ENCODE peak calls at places on chromosomes 2 and 18, in eight cellular contexts. One of them, this sample, is unnamed.

GRCh38 chr18:73520229-73520628 is 627.4 kb downstream of the FBXO15 start:
- DNase-seq in K562: no peak
- DNase-seq in H1: peak
- DNase-seq in GM12892: no peak
- DNase-seq in transverse colon: no peak
- DNase-seq in stomach: no peak
- DNase-seq in upper lobe of left lung: no peak
- DNase-seq in breast epithelium: no peak
- DNase-seq in this sample: no peak

GRCh38 chr2:171274757-171275156 is 114.1 kb upstream of the TLK1 start:
- DNase-seq in GM12892: no peak
- DNase-seq in breast epithelium: no peak
- DNase-seq in stomach: no peak
- DNase-seq in K562: no peak
- DNase-seq in transverse colon: no peak
- DNase-seq in upper lobe of left lung: no peak
- DNase-seq in H1: no peak
- DNase-seq in this sample: no peak

GRCh38 chr2:169664978-169665930 is 29.0 kb downstream of the CFAP210 start:
- DNase-seq in stomach: no peak
- DNase-seq in breast epithelium: no peak
- DNase-seq in GM12892: no peak
- DNase-seq in H1: no peak
- DNase-seq in upper lobe of left lung: no peak
- DNase-seq in transverse colon: no peak
- DNase-seq in K562: peak
- DNase-seq in this sample: no peak

GRCh38 chr2:191298306-191298705 is 53.1 kb downstream of the MYO1B start:
- DNase-seq in GM12892: no peak
- DNase-seq in transverse colon: no peak
- DNase-seq in upper lobe of left lung: no peak
- DNase-seq in K562: no peak
- DNase-seq in H1: no peak
- DNase-seq in stomach: no peak
- DNase-seq in breast epithelium: no peak
- DNase-seq in this sample: no peak

GRCh38 chr2:177165103-177165583 is 47.5 kb upstream of the HNRNPA3 start:
- DNase-seq in stomach: no peak
- DNase-seq in upper lobe of left lung: no peak
- DNase-seq in H1: no peak
- DNase-seq in K562: no peak
- DNase-seq in transverse colon: peak
- DNase-seq in GM12892: no peak
- DNase-seq in breast epithelium: no peak
- DNase-seq in this sample: no peak

GRCh38 chr2:13919981-13920382 is 712.5 kb upstream of the LRATD1 start:
- DNase-seq in upper lobe of left lung: no peak
- DNase-seq in GM12892: no peak
- DNase-seq in stomach: no peak
- DNase-seq in K562: no peak
- DNase-seq in breast epithelium: no peak
- DNase-seq in transverse colon: no peak
- DNase-seq in H1: no peak
- DNase-seq in this sample: no peak

GRCh38 chr18:31679133-31679731 is 5.1 kb downstream of the B4GALT6 start:
- DNase-seq in upper lobe of left lung: no peak
- DNase-seq in stomach: no peak
- DNase-seq in H1: no peak
- DNase-seq in breast epithelium: no peak
- DNase-seq in GM12892: no peak
- DNase-seq in transverse colon: no peak
- DNase-seq in K562: no peak
- DNase-seq in this sample: no peak

GRCh38 chr18:48792611-48793368 is 158.0 kb downstream of the SMAD7 start:
- DNase-seq in breast epithelium: peak
- DNase-seq in stomach: no peak
- DNase-seq in H1: no peak
- DNase-seq in K562: no peak
- DNase-seq in transverse colon: no peak
- DNase-seq in upper lobe of left lung: no peak
- DNase-seq in GM12892: no peak
- DNase-seq in this sample: peak

GRCh38 chr2:232489516-232490220 is 2.0 kb upstream of the ECEL1 start:
- DNase-seq in H1: no peak
- DNase-seq in upper lobe of left lung: no peak
- DNase-seq in K562: no peak
- DNase-seq in breast epithelium: no peak
- DNase-seq in GM12892: no peak
- DNase-seq in stomach: no peak
- DNase-seq in transverse colon: no peak
- DNase-seq in this sample: peak

GRCh38 chr2:142112648-142113278 is 18.1 kb downstream of the LRP1B start:
- DNase-seq in transverse colon: no peak
- DNase-seq in H1: no peak
- DNase-seq in upper lobe of left lung: no peak
- DNase-seq in GM12892: no peak
- DNase-seq in K562: no peak
- DNase-seq in breast epithelium: no peak
- DNase-seq in stomach: no peak
- DNase-seq in this sample: no peak

DNA sequence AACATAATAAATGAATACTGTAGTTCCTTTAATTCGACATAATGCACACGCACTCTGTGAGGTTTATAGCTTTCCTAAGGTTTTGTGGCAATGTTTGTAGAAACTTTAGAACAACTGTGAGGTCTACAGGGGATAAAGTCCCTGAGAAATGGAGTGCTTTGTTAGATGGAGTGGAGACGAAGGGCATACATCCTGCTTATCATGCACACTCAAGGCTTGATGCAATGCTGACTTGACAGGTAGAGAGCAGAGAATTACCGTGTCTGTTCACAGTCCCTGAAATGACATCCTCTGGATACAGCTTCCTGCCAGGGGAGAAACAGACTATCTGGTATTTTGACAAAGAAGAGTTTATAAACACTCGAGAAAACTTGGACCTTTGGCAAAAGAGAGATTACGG is 766.8 kb upstream of the ZEB2 start:
- DNase-seq in breast epithelium: no peak
- DNase-seq in K562: no peak
- DNase-seq in H1: no peak
- DNase-seq in GM12892: no peak
- DNase-seq in stomach: no peak
- DNase-seq in upper lobe of left lung: no peak
- DNase-seq in transverse colon: no peak
- DNase-seq in this sample: no peak
- TF ChIP-seq POLR2AphosphoS5 in breast epithelium: no peak
- TF ChIP-seq POLR2AphosphoS5 in K562: no peak
- TF ChIP-seq POLR2AphosphoS5 in H1: no peak
- TF ChIP-seq POLR2AphosphoS5 in GM12892: no peak
- TF ChIP-seq POLR2AphosphoS5 in stomach: no peak
- TF ChIP-seq POLR2AphosphoS5 in upper lobe of left lung: no peak
- TF ChIP-seq POLR2AphosphoS5 in transverse colon: no peak
- TF ChIP-seq POLR2AphosphoS5 in this sample: no peak

GRCh38 chr2:65612654-65613053 is 180.3 kb upstream of the SPRED2 start:
- DNase-seq in upper lobe of left lung: no peak
- DNase-seq in GM12892: no peak
- DNase-seq in H1: no peak
- DNase-seq in K562: no peak
- DNase-seq in transverse colon: no peak
- DNase-seq in stomach: no peak
- DNase-seq in breast epithelium: no peak
- DNase-seq in this sample: no peak
- TF ChIP-seq POLR2AphosphoS5 in upper lobe of left lung: no peak
- TF ChIP-seq POLR2AphosphoS5 in GM12892: no peak
- TF ChIP-seq POLR2AphosphoS5 in H1: no peak
- TF ChIP-seq POLR2AphosphoS5 in K562: no peak
- TF ChIP-seq POLR2AphosphoS5 in transverse colon: no peak
- TF ChIP-seq POLR2AphosphoS5 in stomach: no peak
- TF ChIP-seq POLR2AphosphoS5 in breast epithelium: no peak
- TF ChIP-seq POLR2AphosphoS5 in this sample: no peak

DNA sequence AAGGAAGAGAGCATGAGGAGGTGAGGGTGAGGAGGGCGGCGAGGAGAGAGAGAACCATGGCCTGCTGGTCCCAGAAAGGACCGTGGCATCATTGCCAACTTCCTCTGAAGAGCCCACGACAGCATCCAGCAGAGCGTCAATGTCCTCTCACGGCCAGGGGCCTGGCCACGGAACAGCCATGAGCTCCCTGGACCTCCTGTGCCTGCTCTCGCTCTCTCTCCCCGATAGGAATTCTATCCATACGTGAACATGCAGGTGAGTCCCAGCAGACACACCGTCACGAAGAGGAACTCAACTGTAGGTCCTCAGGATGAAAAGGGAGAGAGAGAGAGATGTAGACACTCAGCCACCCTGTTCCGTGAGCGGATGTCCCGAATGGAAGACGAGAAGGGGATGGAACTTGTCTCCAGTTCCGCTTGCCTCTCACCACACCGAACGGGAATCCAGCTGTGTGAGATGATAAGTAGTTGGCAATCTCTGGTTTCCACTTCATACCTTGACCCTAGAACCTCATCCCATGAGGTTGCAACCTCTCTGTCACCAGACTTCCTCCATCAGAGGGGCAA is 107.6 kb downstream of the TNS1 start:
- DNase-seq in breast epithelium: no peak
- DNase-seq in transverse colon: no peak
- DNase-seq in stomach: no peak
- DNase-seq in GM12892: no peak
- DNase-seq in K562: no peak
- DNase-seq in H1: no peak
- DNase-seq in upper lobe of left lung: no peak
- DNase-seq in this sample: no peak
- TF ChIP-seq POLR2AphosphoS5 in breast epithelium: no peak
- TF ChIP-seq POLR2AphosphoS5 in transverse colon: no peak
- TF ChIP-seq POLR2AphosphoS5 in stomach: no peak
- TF ChIP-seq POLR2AphosphoS5 in GM12892: no peak
- TF ChIP-seq POLR2AphosphoS5 in K562: no peak
- TF ChIP-seq POLR2AphosphoS5 in H1: no peak
- TF ChIP-seq POLR2AphosphoS5 in upper lobe of left lung: no peak
- TF ChIP-seq POLR2AphosphoS5 in this sample: peak

GRCh38 chr18:77053616-77054287 is 78.8 kb downstream of the MBP start:
- DNase-seq in GM12892: no peak
- DNase-seq in H1: no peak
- DNase-seq in upper lobe of left lung: peak
- DNase-seq in K562: no peak
- DNase-seq in transverse colon: no peak
- DNase-seq in breast epithelium: no peak
- DNase-seq in stomach: no peak
- DNase-seq in this sample: peak

GRCh38 chr18:77055429-77056310 is 76.9 kb downstream of the MBP start:
- DNase-seq in upper lobe of left lung: peak
- DNase-seq in stomach: peak
- DNase-seq in GM12892: no peak
- DNase-seq in K562: no peak
- DNase-seq in breast epithelium: no peak
- DNase-seq in transverse colon: no peak
- DNase-seq in H1: no peak
- DNase-seq in this sample: peak

GRCh38 chr18:77056399-77057015 is 76.1 kb downstream of the MBP start:
- DNase-seq in stomach: no peak
- DNase-seq in GM12892: no peak
- DNase-seq in H1: no peak
- DNase-seq in transverse colon: no peak
- DNase-seq in upper lobe of left lung: peak
- DNase-seq in breast epithelium: no peak
- DNase-seq in K562: no peak
- DNase-seq in this sample: no peak

GRCh38 chr18:77054288-77054605 is 78.3 kb downstream of the MBP start:
- DNase-seq in stomach: no peak
- DNase-seq in upper lobe of left lung: no peak
- DNase-seq in GM12892: no peak
- DNase-seq in breast epithelium: no peak
- DNase-seq in transverse colon: no peak
- DNase-seq in K562: no peak
- DNase-seq in H1: no peak
- DNase-seq in this sample: peak

DNA sequence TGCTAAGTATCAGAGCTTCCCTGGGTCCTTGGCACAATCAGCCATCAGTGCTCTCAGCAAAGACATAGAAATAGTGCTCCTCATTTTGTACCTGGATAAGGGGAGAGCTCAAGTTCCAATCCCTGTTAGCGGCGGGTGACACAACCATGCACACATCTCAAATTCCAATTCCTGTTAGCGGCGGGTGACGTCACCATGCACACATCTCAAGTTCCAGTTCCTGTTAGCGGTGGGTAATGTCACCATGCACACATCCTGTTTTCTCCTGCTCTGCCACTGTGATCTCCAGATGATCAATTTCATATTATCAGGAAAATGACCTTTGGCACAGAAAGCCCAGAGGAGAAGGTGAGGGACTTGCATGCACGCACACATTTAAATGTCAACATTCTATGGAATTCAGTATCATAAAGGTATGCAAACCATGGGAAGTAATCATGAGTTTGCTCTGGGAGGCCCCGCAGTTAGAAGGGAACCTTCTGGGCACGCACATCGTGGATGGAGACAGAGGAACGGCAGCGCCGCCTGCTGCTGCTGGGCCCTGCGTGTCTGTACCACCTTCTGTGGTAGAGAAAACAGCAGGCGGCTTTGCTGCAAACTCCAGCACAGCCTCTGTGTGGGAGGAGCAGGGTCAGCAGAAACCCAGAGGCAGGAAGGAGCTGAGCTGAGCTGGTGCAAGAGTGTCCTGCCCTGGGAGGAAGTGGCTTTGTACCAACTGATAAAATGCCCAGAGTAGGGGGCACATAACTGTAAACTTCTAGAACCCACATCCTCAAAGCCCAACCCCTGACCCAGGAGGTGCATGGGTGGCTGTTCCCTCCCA is 77.8 kb downstream of the MBP start:
- DNase-seq in K562: peak
- DNase-seq in stomach: peak
- DNase-seq in breast epithelium: no peak
- DNase-seq in H1: peak
- DNase-seq in transverse colon: peak
- DNase-seq in GM12892: peak
- DNase-seq in upper lobe of left lung: peak
- DNase-seq in this sample: peak
- TF ChIP-seq POLR2AphosphoS5 in K562: no peak
- TF ChIP-seq POLR2AphosphoS5 in stomach: peak
- TF ChIP-seq POLR2AphosphoS5 in breast epithelium: no peak
- TF ChIP-seq POLR2AphosphoS5 in H1: no peak
- TF ChIP-seq POLR2AphosphoS5 in transverse colon: no peak
- TF ChIP-seq POLR2AphosphoS5 in GM12892: peak
- TF ChIP-seq POLR2AphosphoS5 in upper lobe of left lung: peak
- TF ChIP-seq POLR2AphosphoS5 in this sample: peak

DNA sequence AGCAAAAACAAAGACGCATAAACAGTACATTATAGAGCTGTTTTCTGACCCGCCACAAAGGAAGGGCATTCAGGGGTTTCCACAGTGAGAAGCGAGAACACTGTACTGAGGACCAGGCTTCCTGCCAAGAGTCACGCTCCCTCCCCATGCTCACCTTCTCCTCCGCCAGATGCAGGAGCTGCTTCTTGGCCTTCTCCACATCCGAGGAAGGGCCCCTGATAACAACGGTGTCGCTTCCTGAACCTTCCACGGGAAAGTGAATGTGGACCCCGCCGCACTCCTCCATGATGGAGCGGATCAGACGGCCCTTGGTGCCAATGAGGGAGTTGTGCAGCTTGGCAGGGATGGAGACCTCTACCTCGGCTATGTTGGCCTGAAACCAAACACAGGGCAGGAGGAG is 53.8 kb downstream of the ANO7 start:
- DNase-seq in transverse colon: no peak
- DNase-seq in stomach: no peak
- DNase-seq in H1: no peak
- DNase-seq in K562: no peak
- DNase-seq in upper lobe of left lung: no peak
- DNase-seq in breast epithelium: no peak
- DNase-seq in GM12892: no peak
- DNase-seq in this sample: no peak
- TF ChIP-seq POLR2AphosphoS5 in transverse colon: no peak
- TF ChIP-seq POLR2AphosphoS5 in stomach: no peak
- TF ChIP-seq POLR2AphosphoS5 in H1: no peak
- TF ChIP-seq POLR2AphosphoS5 in K562: no peak
- TF ChIP-seq POLR2AphosphoS5 in upper lobe of left lung: no peak
- TF ChIP-seq POLR2AphosphoS5 in breast epithelium: no peak
- TF ChIP-seq POLR2AphosphoS5 in GM12892: peak
- TF ChIP-seq POLR2AphosphoS5 in this sample: peak